ENCODE peak calls at places on chromosomes 6 and 20, in five cellular contexts. A is H9, X is mesenchymal stem cell, S is neuronal stem cell, O is H1. R is an unnamed sample.

GRCh38 chr6:111564482-111564945 is 41.2 kb downstream of the TRAF3IP2 start:
- DNase-seq in S (no peak), A (no peak), O (no peak), X (peak), R (no peak)

GRCh38 chr6:155157101-155157500 is 106.7 kb upstream of the CLDN20 start:
- DNase-seq in A (no peak), O (no peak), X (no peak), S (no peak), R (no peak)

GRCh38 chr6:45537539-45537938 is 159.8 kb upstream of the SUPT3H start:
- DNase-seq in X (peak), O (no peak), S (no peak), A (no peak), R (no peak)

GRCh38 chr6:148186916-148187315 is 155.7 kb upstream of the SASH1 start:
- DNase-seq in A (no peak), O (no peak), S (no peak), X (no peak), R (no peak)

GRCh38 chr20:23143098-23143497 is 57.0 kb upstream of the CD93 start:
- DNase-seq in O (no peak), S (no peak), X (peak), A (no peak), R (peak)

GRCh38 chr6:47278545-47278944 is 31.2 kb downstream of the TNFRSF21 start:
- DNase-seq in O (no peak), A (no peak), X (peak), S (no peak), R (peak)

GRCh38 chr20:17525650-17526049 is 5.5 kb downstream of the BFSP1 start:
- DNase-seq in A (peak), S (no peak), X (no peak), O (no peak), R (peak)

GRCh38 chr6:162344301-162344700 is 383.3 kb downstream of the PRKN start:
- DNase-seq in A (no peak), O (no peak), S (no peak), X (no peak), R (no peak)

GRCh38 chr6:165245287-165245686 is 64.1 kb downstream of the C6orf118 start:
- DNase-seq in A (no peak), O (no peak), X (peak), S (no peak), R (no peak)

GRCh38 chr20:47438464-47439381 is 63.0 kb upstream of the NCOA3 start:
- DNase-seq in O (no peak), A (no peak), S (no peak), X (no peak), R (peak)

GRCh38 chr6:26172496-26172958 is 85.3 kb downstream of the HFE start:
- DNase-seq in S (no peak), A (no peak), O (no peak), X (peak), R (peak)

GRCh38 chr20:11777861-11778570 is 139.7 kb upstream of the BTBD3 start:
- DNase-seq in A (no peak), X (peak), S (no peak), O (no peak), R (no peak)

GRCh38 chr6:37072526-37072925 is 67.1 kb downstream of the FGD2 start:
- DNase-seq in O (no peak), S (no peak), A (no peak), X (no peak), R (no peak)

GRCh38 chr20:45835230-45836224 is 1.9 kb downstream of the SNX21 start:
- DNase-seq in A (no peak), O (no peak), S (no peak), X (no peak), R (no peak)

GRCh38 chr20:57977588-57977987 is 250.9 kb downstream of the ANKRD60 start:
- DNase-seq in S (no peak), A (no peak), X (no peak), O (no peak), R (no peak)

GRCh38 chr20:31851240-31851955 is 6.0 kb upstream of the FOXS1 start:
- DNase-seq in X (no peak), S (no peak), O (no peak), A (no peak), R (no peak)

GRCh38 chr6:140566706-140567330 is 1192.4 kb upstream of the CITED2 start:
- DNase-seq in A (no peak), O (no peak), X (peak), S (no peak), R (peak)

GRCh38 chr6:13013681-13014550 is 297.3 kb downstream of the PHACTR1 start:
- DNase-seq in O (no peak), S (no peak), A (peak), X (peak), R (no peak)

GRCh38 chr6:113924199-113924791 is 46.7 kb downstream of the HDAC2 start:
- DNase-seq in S (no peak), A (no peak), O (no peak), X (no peak), R (no peak)

GRCh38 chr20:33532753-33533459 is 43.0 kb downstream of the CBFA2T2 start:
- DNase-seq in O (no peak), X (peak), S (no peak), A (no peak), R (no peak)

GRCh38 chr6:33820243-33820642 is 16.4 kb upstream of the MLN start:
- DNase-seq in O (no peak), A (no peak), X (no peak), S (no peak), R (no peak)

GRCh38 chr20:49747707-49748524 is 34.2 kb upstream of the B4GALT5 start:
- DNase-seq in A (no peak), O (no peak), S (no peak), X (peak), R (peak)

GRCh38 chr6:45772886-45773285 is 242.8 kb downstream of the CLIC5 start:
- DNase-seq in X (no peak), S (no peak), O (no peak), A (no peak), R (no peak)

GRCh38 chr20:48972816-48973215 is 51.3 kb downstream of the ARFGEF2 start:
- DNase-seq in A (no peak), O (no peak), S (no peak), X (no peak), R (no peak)

GRCh38 chr6:166278579-166279392 is 29.4 kb downstream of the PRR18 start:
- DNase-seq in O (no peak), A (no peak), X (no peak), S (no peak), R (no peak)

GRCh38 chr6:40322336-40322735 is 264.8 kb downstream of the LRFN2 start:
- DNase-seq in X (no peak), O (no peak), A (peak), S (no peak), R (no peak)

GRCh38 chr20:22350624-22351023 is 233.7 kb downstream of the FOXA2 start:
- DNase-seq in O (no peak), X (no peak), S (no peak), A (no peak), R (no peak)

GRCh38 chr6:38215651-38216319 is 396.3 kb downstream of the ZFAND3 start:
- DNase-seq in O (no peak), S (no peak), X (no peak), A (no peak), R (no peak)

GRCh38 chr6:327538-328183 is 35.4 kb downstream of the DUSP22 start:
- DNase-seq in A (no peak), O (no peak), S (no peak), X (no peak), R (no peak)

GRCh38 chr6:33082702-33083101 is 6.9 kb downstream of the HLA-DPB1 start:
- DNase-seq in X (peak), S (no peak), O (no peak), A (peak), R (peak)

GRCh38 chr6:90687751-90688380 is 101.0 kb upstream of the MAP3K7 start:
- DNase-seq in S (no peak), A (no peak), X (no peak), O (no peak), R (no peak)

GRCh38 chr20:31945790-31946189 is 6.1 kb downstream of the PDRG1 start:
- DNase-seq in X (no peak), A (no peak), S (no peak), O (no peak), R (no peak)

GRCh38 chr20:48360338-48360698 is 467.5 kb downstream of the PREX1 start:
- DNase-seq in A (no peak), X (no peak), O (no peak), S (no peak), R (no peak)

GRCh38 chr20:1857403-1857941 is 37.7 kb upstream of the SIRPA start:
- DNase-seq in X (no peak), S (no peak), O (no peak), A (no peak), R (no peak)

GRCh38 chr20:37257993-37258392 is 3.6 kb downstream of the GHRH start:
- DNase-seq in X (no peak), S (no peak), O (no peak), A (peak), R (no peak)

GRCh38 chr6:73028124-73028766 is 197.1 kb downstream of the KHDC1L start:
- DNase-seq in S (no peak), A (peak), O (peak), X (no peak), R (no peak)
- H2BK12ac ChIP-seq in S (no peak), A (no peak), O (no peak), X (no peak), R (no peak)

GRCh38 chr6:107334026-107334425 is 125.3 kb downstream of the PDSS2 start:
- DNase-seq in S (no peak), A (no peak), X (no peak), O (no peak), R (peak)
- H2BK12ac ChIP-seq in S (no peak), A (no peak), X (no peak), O (no peak), R (no peak)

DNA sequence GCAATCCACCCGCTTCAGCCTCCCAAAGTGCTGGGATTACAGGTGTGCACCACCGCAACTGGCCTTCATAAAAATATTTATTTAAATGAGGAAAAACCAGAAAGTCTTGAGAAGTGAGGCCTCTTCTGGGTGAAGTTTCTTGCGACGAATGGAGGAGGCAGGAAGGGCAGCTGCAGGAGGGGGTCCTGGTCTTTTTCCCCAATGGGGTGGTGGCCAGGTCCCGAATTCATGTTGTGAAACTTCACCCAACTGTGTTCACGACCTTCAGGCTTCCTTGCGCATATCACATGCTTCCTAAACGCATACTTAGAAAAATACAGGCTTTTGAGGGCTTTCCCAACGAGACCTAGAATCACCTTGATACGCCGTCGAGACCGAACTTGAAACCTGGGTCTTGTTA is 145.1 kb downstream of the CDH4 start:
- DNase-seq in S (no peak), O (no peak), A (no peak), X (no peak), R (no peak)
- H2BK12ac ChIP-seq in S (no peak), O (no peak), A (no peak), X (no peak), R (no peak)

GRCh38 chr6:135774006-135774405 is 77.5 kb upstream of the PDE7B start:
- DNase-seq in A (no peak), O (no peak), S (no peak), X (no peak), R (no peak)
- H2BK12ac ChIP-seq in A (no peak), O (no peak), S (no peak), X (no peak), R (no peak)

GRCh38 chr20:25216199-25216945 is 20.9 kb downstream of the ENTPD6 start:
- DNase-seq in A (no peak), S (no peak), X (no peak), O (no peak), R (no peak)
- H2BK12ac ChIP-seq in A (no peak), S (no peak), X (no peak), O (no peak), R (no peak)

GRCh38 chr6:30686908-30687658 is 638 bp upstream of the PPP1R18 start:
- DNase-seq in O (no peak), A (peak), S (peak), X (peak), R (peak)

GRCh38 chr6:30683980-30684338 is 2.5 kb downstream of the PPP1R18 start:
- DNase-seq in O (no peak), S (no peak), A (no peak), X (no peak), R (no peak)

GRCh38 chr6:30685977-30686907 is at the start of gene PPP1R18:
- DNase-seq in A (peak), S (no peak), O (no peak), X (peak), R (peak)

GRCh38 chr6:30684386-30685156 is 1.9 kb downstream of the PPP1R18 start:
- DNase-seq in S (no peak), A (no peak), O (no peak), X (peak), R (no peak)

GRCh38 chr6:30685157-30685976 is 1.1 kb downstream of the PPP1R18 start:
- DNase-seq in A (no peak), S (no peak), X (peak), O (no peak), R (no peak)
- H2BK12ac ChIP-seq in A (no peak), S (no peak), X (peak), O (no peak), R (peak)

DNA sequence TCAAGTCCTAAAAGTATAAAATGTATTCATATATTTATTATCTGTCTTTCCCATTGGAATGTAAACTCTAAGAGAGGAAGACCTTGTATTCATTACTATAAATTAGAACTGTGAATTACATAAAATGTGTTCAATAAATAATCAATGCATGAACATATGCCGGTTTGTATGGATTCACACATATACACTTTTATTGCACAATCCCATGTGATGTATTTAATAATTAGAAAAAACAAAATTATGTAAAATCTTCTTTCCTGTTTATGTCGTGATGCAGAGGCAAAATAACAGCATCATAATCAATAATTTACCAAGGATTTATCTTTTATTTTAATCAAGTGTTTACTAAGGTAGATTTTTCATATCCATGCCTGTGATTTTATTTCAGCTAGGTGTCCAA is 240.5 kb downstream of the KHDRBS2 start:
- DNase-seq in X (no peak), O (no peak), S (no peak), A (no peak), R (no peak)
- H2BK12ac ChIP-seq in X (no peak), O (no peak), S (no peak), A (no peak), R (no peak)

R was measured in trophoblast cell.